ENCODE peak calls at places on chromosome 1, in four cellular contexts. One of them, this sample, is unnamed.

GRCh38 chr1:31696246-31696645 is 7.6 kb downstream of the COL16A1 start:
- DNase-seq in prostate gland: peak; percentile 59
- DNase-seq in ovary: no peak
- DNase-seq in body of pancreas: peak; percentile 81
- DNase-seq in this sample: peak; percentile 34

GRCh38 chr1:207798847-207799246 is 47.0 kb downstream of the CD46 start:
- DNase-seq in ovary: no peak
- DNase-seq in prostate gland: no peak
- DNase-seq in body of pancreas: no peak
- DNase-seq in this sample: no peak

GRCh38 chr1:238914346-238914745 is 472.0 kb upstream of the CHRM3 start:
- DNase-seq in ovary: no peak
- DNase-seq in prostate gland: no peak
- DNase-seq in body of pancreas: no peak
- DNase-seq in this sample: no peak

GRCh38 chr1:62728963-62729362 is 40.8 kb upstream of the DOCK7 start:
- DNase-seq in body of pancreas: no peak
- DNase-seq in prostate gland: no peak
- DNase-seq in ovary: no peak
- DNase-seq in this sample: no peak

GRCh38 chr1:203325418-203326091 is 20.2 kb downstream of the BTG2 start:
- DNase-seq in prostate gland: peak; percentile 65
- DNase-seq in ovary: no peak
- DNase-seq in body of pancreas: peak; percentile 75
- DNase-seq in this sample: peak; percentile 71

GRCh38 chr1:243598433-243598832 is 251.6 kb downstream of the AKT3 start:
- DNase-seq in prostate gland: no peak
- DNase-seq in ovary: no peak
- DNase-seq in body of pancreas: no peak
- DNase-seq in this sample: no peak

GRCh38 chr1:226082959-226083302 is 20.4 kb downstream of the H3-3A start:
- DNase-seq in body of pancreas: peak; percentile 67
- DNase-seq in prostate gland: peak; percentile 49
- DNase-seq in ovary: peak; percentile 58
- DNase-seq in this sample: peak; percentile 59

GRCh38 chr1:171640225-171640624 is 12.3 kb downstream of the MYOC start:
- DNase-seq in body of pancreas: no peak
- DNase-seq in prostate gland: no peak
- DNase-seq in ovary: no peak
- DNase-seq in this sample: no peak

GRCh38 chr1:116286541-116286971 is 86.5 kb upstream of the ATP1A1 start:
- DNase-seq in prostate gland: no peak
- DNase-seq in body of pancreas: no peak
- DNase-seq in ovary: no peak
- DNase-seq in this sample: no peak

GRCh38 chr1:201544710-201545109 is 5.8 kb downstream of the NAV1 start:
- DNase-seq in ovary: no peak
- DNase-seq in prostate gland: no peak
- DNase-seq in body of pancreas: no peak
- DNase-seq in this sample: no peak

GRCh38 chr1:20125091-20125490 is 5.8 kb upstream of the PLA2G2D start:
- DNase-seq in body of pancreas: no peak
- DNase-seq in prostate gland: no peak
- DNase-seq in ovary: no peak
- DNase-seq in this sample: no peak

GRCh38 chr1:235883261-235883927 is 16.7 kb upstream of the LYST start:
- DNase-seq in prostate gland: peak; percentile 81
- DNase-seq in ovary: peak; percentile 85
- DNase-seq in body of pancreas: peak; percentile 88
- DNase-seq in this sample: peak; percentile 87

GRCh38 chr1:105427543-105427942 is 1628.9 kb upstream of the PRMT6 start:
- DNase-seq in ovary: no peak
- DNase-seq in prostate gland: no peak
- DNase-seq in body of pancreas: no peak
- DNase-seq in this sample: no peak

GRCh38 chr1:156495401-156496140 is 5.0 kb downstream of the MEF2D start:
- DNase-seq in prostate gland: no peak
- DNase-seq in ovary: no peak
- DNase-seq in body of pancreas: peak; percentile 65
- DNase-seq in this sample: no peak

GRCh38 chr1:98119793-98120192 is 199.0 kb upstream of the DPYD start:
- DNase-seq in prostate gland: no peak
- DNase-seq in ovary: no peak
- DNase-seq in body of pancreas: peak; percentile 29
- DNase-seq in this sample: no peak

GRCh38 chr1:25054526-25054925 is 124.5 kb upstream of the RUNX3 start:
- DNase-seq in prostate gland: no peak
- DNase-seq in ovary: no peak
- DNase-seq in body of pancreas: no peak
- DNase-seq in this sample: no peak

GRCh38 chr1:212753766-212754165 is 37.8 kb downstream of the NSL1 start:
- DNase-seq in prostate gland: no peak
- DNase-seq in ovary: no peak
- DNase-seq in body of pancreas: no peak
- DNase-seq in this sample: no peak

GRCh38 chr1:30745156-30745833 is 12.3 kb downstream of the LAPTM5 start:
- DNase-seq in body of pancreas: no peak
- DNase-seq in prostate gland: no peak
- DNase-seq in ovary: no peak
- DNase-seq in this sample: no peak

GRCh38 chr1:61254629-61255323 is 172.4 kb downstream of the NFIA start:
- DNase-seq in body of pancreas: peak; percentile 45
- DNase-seq in ovary: peak; percentile 43
- DNase-seq in prostate gland: peak; percentile 16
- DNase-seq in this sample: peak; percentile 55

GRCh38 chr1:206588492-206588891 is 23.8 kb downstream of the EIF2D start:
- DNase-seq in ovary: no peak
- DNase-seq in prostate gland: no peak
- DNase-seq in body of pancreas: no peak
- DNase-seq in this sample: no peak

GRCh38 chr1:206586501-206587445 is 25.5 kb downstream of the EIF2D start:
- DNase-seq in prostate gland: peak; percentile 77
- DNase-seq in ovary: no peak
- DNase-seq in body of pancreas: peak; percentile 42
- DNase-seq in this sample: no peak

GRCh38 chr1:206590025-206590834 is 22.0 kb downstream of the EIF2D start:
- DNase-seq in prostate gland: no peak
- DNase-seq in body of pancreas: no peak
- DNase-seq in ovary: no peak
- DNase-seq in this sample: no peak

GRCh38 chr1:206589206-206589605 is 23.1 kb downstream of the EIF2D start:
- DNase-seq in prostate gland: no peak
- DNase-seq in body of pancreas: no peak
- DNase-seq in ovary: peak; percentile 71
- DNase-seq in this sample: no peak

GRCh38 chr1:206587904-206588303 is 24.4 kb downstream of the EIF2D start:
- DNase-seq in ovary: no peak
- DNase-seq in prostate gland: no peak
- DNase-seq in body of pancreas: no peak
- DNase-seq in this sample: no peak
- TF ChIP-seq POLR2A in ovary: no peak
- TF ChIP-seq POLR2A in prostate gland: no peak
- TF ChIP-seq POLR2A in body of pancreas: no peak
- TF ChIP-seq POLR2A in this sample: no peak

DNA sequence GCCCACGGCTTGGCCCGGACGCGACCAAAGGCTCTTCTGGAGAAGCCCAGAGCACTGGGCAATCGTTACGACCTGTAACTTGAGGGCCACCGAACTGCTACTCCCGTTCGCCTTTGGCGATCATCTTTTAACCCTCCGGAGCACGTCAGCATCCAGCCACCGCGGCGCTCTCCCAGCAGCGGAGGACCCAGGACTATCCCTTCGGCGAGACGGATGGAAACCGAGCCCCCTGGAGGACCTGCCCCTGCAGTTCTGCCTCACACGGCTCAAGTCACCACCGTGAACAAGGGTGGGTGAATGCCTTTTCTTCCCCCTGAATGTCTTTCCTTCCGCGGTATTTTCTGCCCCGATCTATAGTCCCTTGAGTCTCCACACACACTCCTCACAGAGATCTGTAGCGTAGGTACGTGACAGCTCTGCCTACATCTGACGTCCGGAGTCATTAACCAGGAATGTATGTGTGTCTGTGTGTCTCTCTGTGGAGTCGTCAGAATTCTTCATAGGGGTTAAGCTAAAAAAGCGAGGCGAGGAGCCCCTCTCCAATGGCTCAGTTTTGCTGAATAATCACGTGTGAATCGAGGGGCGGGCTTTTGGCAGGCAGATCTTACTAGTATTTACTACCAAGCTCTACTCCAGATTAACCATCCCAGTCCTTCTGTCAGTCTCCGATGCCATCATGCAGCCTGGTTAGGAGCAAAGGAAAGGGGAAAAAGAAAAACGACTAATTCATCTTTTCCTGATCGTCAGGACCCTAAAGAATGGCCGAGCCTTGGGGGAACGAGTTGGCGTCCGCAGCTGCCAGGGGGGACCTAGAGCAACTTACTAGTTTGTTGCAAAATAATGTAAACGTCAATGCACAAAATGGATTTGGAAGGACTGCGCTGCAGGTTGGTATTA is at the start of gene CDKN2C:
- DNase-seq in prostate gland: peak; percentile 79
- DNase-seq in ovary: peak; percentile 79
- DNase-seq in body of pancreas: peak; percentile 69
- DNase-seq in this sample: peak; percentile 77
- TF ChIP-seq POLR2A in prostate gland: peak; percentile 40
- TF ChIP-seq POLR2A in ovary: no peak
- TF ChIP-seq POLR2A in body of pancreas: peak; percentile 85
- TF ChIP-seq POLR2A in this sample: peak; percentile 62

DNA sequence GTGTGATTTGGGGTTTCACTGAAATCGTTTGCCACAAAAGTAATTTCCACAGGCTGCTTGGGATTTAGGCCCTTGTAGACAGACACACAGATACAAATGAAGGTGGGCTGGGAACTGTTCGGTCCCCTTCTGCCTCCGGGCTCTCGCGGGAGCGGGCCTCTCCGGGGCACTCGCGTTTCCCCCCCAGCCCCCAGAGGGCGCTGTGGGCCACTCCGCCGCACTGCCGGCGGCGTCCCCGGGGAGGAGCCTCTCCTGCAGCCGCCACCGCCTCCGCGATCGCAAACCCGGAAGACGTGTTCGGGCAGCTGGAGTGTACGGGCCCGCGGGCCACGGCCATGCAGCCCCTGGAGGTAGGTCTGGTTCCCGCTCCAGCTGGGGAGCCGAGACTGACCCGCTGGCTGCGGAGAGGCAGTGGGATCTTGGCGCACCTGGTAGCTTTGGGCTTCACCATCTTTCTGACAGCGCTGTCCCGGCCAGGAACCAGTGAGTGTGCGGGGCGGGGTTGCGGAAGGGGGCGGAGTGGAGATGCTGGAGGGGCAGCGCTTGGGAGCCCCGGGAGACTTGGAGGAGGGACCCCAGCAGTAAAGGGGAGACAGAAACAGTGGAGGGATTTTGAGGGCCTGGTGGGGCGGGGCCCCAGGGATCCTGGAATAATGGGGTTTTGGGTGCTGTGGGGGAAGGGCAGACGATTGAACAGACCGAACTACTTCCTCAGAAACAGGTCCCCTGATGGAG is at the start of gene CYB561D1:
- DNase-seq in body of pancreas: peak; percentile 88
- DNase-seq in prostate gland: peak; percentile 76
- DNase-seq in ovary: peak; percentile 84
- DNase-seq in this sample: peak; percentile 77
- TF ChIP-seq POLR2A in body of pancreas: peak; percentile 78
- TF ChIP-seq POLR2A in prostate gland: peak; percentile 42
- TF ChIP-seq POLR2A in ovary: peak; percentile 46
- TF ChIP-seq POLR2A in this sample: peak; percentile 27

GRCh38 chr1:39657923-39658485 is 13.9 kb downstream of the NT5C1A start:
- DNase-seq in body of pancreas: peak; percentile 80
- DNase-seq in ovary: peak; percentile 42
- DNase-seq in prostate gland: peak; percentile 19
- DNase-seq in this sample: no peak
- TF ChIP-seq POLR2A in body of pancreas: no peak
- TF ChIP-seq POLR2A in ovary: no peak
- TF ChIP-seq POLR2A in prostate gland: no peak
- TF ChIP-seq POLR2A in this sample: no peak

GRCh38 chr1:44678626-44679025 is 4.1 kb downstream of the ARMH1 start:
- DNase-seq in ovary: no peak
- DNase-seq in prostate gland: no peak
- DNase-seq in body of pancreas: no peak
- DNase-seq in this sample: no peak

GRCh38 chr1:44678120-44678519 is 3.6 kb downstream of the ARMH1 start:
- DNase-seq in ovary: no peak
- DNase-seq in prostate gland: no peak
- DNase-seq in body of pancreas: no peak
- DNase-seq in this sample: no peak

GRCh38 chr1:44681905-44682900 is 7.7 kb downstream of the ARMH1 start:
- DNase-seq in body of pancreas: no peak
- DNase-seq in prostate gland: no peak
- DNase-seq in ovary: no peak
- DNase-seq in this sample: no peak

GRCh38 chr1:44677201-44677520 is 2.6 kb downstream of the ARMH1 start:
- DNase-seq in body of pancreas: no peak
- DNase-seq in ovary: no peak
- DNase-seq in prostate gland: no peak
- DNase-seq in this sample: no peak

GRCh38 chr1:44679468-44679867 is 5.0 kb downstream of the ARMH1 start:
- DNase-seq in ovary: no peak
- DNase-seq in body of pancreas: no peak
- DNase-seq in prostate gland: no peak
- DNase-seq in this sample: no peak
- TF ChIP-seq POLR2A in ovary: no peak
- TF ChIP-seq POLR2A in body of pancreas: no peak
- TF ChIP-seq POLR2A in prostate gland: no peak
- TF ChIP-seq POLR2A in this sample: no peak

GRCh38 chr1:205812878-205813754 is at the start of gene SLC41A1:
- DNase-seq in body of pancreas: peak; percentile 95
- DNase-seq in ovary: peak; percentile 93
- DNase-seq in prostate gland: peak; percentile 96
- DNase-seq in this sample: peak; percentile 92
- TF ChIP-seq POLR2A in body of pancreas: peak; percentile 88
- TF ChIP-seq POLR2A in ovary: peak; percentile 85
- TF ChIP-seq POLR2A in prostate gland: peak; percentile 88
- TF ChIP-seq POLR2A in this sample: peak; percentile 89

GRCh38 chr1:182389619-182390047 is 2.0 kb downstream of the GLUL start:
- DNase-seq in body of pancreas: peak; percentile 83
- DNase-seq in ovary: peak; percentile 34
- DNase-seq in prostate gland: peak; percentile 80
- DNase-seq in this sample: peak; percentile 49
- TF ChIP-seq POLR2A in body of pancreas: peak; percentile 52
- TF ChIP-seq POLR2A in ovary: no peak
- TF ChIP-seq POLR2A in prostate gland: peak; percentile 17
- TF ChIP-seq POLR2A in this sample: peak; percentile 33

This sample was measured in tibial nerve.